ENCODE peak calls at places on chromosomes 11 and 22, in five cellular contexts. N, G, Q, E and H are unnamed samples.

GRCh38 chr11:9601041-9601875 is 27.8 kb downstream of the WEE1 start:
- DNase-seq in E (no peak), Q (no peak), G (no peak), N (no peak), H (no peak)

GRCh38 chr22:46576556-46577351 is 39.3 kb upstream of the CELSR1 start:
- DNase-seq in N (peak; percentile 82), G (no peak), Q (peak; percentile 75), E (no peak), H (no peak)

GRCh38 chr11:10931761-10932700 is 74.2 kb upstream of the ZBED5 start:
- DNase-seq in G (no peak), N (peak; percentile 79), Q (no peak), E (peak; percentile 28), H (no peak)

GRCh38 chr11:111410951-111411350 is 31.9 kb upstream of the POU2AF1 start:
- DNase-seq in G (no peak), Q (no peak), E (no peak), N (no peak), H (no peak)

GRCh38 chr11:65089621-65090020 is 5.6 kb downstream of the ZFPL1 start:
- DNase-seq in G (no peak), E (no peak), N (no peak), Q (no peak), H (no peak)

GRCh38 chr11:112227002-112227401 is 774 bp downstream of the PTS start:
- DNase-seq in G (no peak), N (no peak), E (no peak), Q (no peak), H (no peak)

GRCh38 chr11:75775056-75775455 is 6.5 kb downstream of the DGAT2 start:
- DNase-seq in G (no peak), Q (no peak), N (peak; percentile 28), E (no peak), H (no peak)

GRCh38 chr11:100769165-100769564 is 82.1 kb downstream of the ARHGAP42 start:
- DNase-seq in E (no peak), G (no peak), Q (no peak), N (no peak), H (no peak)

GRCh38 chr11:134062255-134063030 is 6.4 kb upstream of the JAM3 start:
- DNase-seq in N (no peak), Q (no peak), G (no peak), E (no peak), H (no peak)

GRCh38 chr22:27257987-27258386 is 543.6 kb downstream of the MN1 start:
- DNase-seq in N (no peak), E (no peak), G (no peak), Q (no peak), H (no peak)

GRCh38 chr11:65555693-65556231 is 2.4 kb downstream of the LTBP3 start:
- DNase-seq in E (no peak), G (no peak), N (peak; percentile 91), Q (peak; percentile 86), H (no peak)

GRCh38 chr11:131511794-131512193 is 141.4 kb downstream of the NTM start:
- DNase-seq in Q (no peak), G (peak; percentile 27), N (no peak), E (no peak), H (no peak)

GRCh38 chr11:93526691-93527583 is 16.3 kb downstream of the SMCO4 start:
- DNase-seq in N (no peak), Q (no peak), G (no peak), E (no peak), H (no peak)

GRCh38 chr11:119418759-119419158 is 4.2 kb downstream of the THY1 start:
- DNase-seq in Q (no peak), G (no peak), E (no peak), N (no peak), H (no peak)

GRCh38 chr11:102703826-102704493 is 1.6 kb downstream of the MMP27 start:
- DNase-seq in Q (no peak), N (no peak), G (no peak), E (no peak), H (no peak)

GRCh38 chr11:8717876-8718753 is 35.5 kb downstream of the RPL27A start:
- DNase-seq in N (peak; percentile 86), E (peak; percentile 67), G (no peak), Q (no peak), H (no peak)

GRCh38 chr11:122128146-122128545 is 12.1 kb upstream of the BLID start:
- DNase-seq in E (no peak), N (no peak), G (no peak), Q (no peak), H (no peak)
- H3K36me3 ChIP-seq in E (no peaks in the 10 kb centered on the region), N (no peaks in the 10 kb centered on the region), G (no peaks in the 10 kb centered on the region), Q (no peaks in the 10 kb centered on the region), H (no peaks in the 10 kb centered on the region)

DNA sequence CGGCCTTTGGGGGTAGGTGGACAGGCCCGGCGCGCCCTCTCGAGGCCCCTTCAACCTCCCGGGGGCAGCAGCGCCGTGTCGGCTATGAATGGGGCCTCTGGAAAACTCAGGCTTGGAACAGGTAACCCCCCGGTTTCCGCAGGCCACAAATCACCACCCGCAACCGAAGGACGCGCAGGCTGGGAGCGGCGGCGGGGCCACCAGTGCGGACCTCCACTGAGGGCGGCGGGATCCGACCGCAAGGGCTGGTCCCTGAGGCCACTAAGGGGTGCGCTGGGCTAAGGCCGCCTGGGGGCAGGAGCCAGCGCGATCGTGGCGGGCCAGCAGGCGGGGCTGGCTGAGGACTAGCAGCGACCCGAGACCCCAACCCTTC is 695 bp upstream of the ATF4 start:
- DNase-seq in G (peak; percentile 49), Q (peak; percentile 83), N (peak; percentile 89), E (peak; percentile 56), H (no peak)
- H3K27ac ChIP-seq in G (peak overlapping the region; percentile 98), Q (peak overlapping the region; percentile 100), N (peak overlapping the region; percentile 100), E (peak overlapping the region; percentile 95), H (peak overlapping the region; percentile 99)

DNA sequence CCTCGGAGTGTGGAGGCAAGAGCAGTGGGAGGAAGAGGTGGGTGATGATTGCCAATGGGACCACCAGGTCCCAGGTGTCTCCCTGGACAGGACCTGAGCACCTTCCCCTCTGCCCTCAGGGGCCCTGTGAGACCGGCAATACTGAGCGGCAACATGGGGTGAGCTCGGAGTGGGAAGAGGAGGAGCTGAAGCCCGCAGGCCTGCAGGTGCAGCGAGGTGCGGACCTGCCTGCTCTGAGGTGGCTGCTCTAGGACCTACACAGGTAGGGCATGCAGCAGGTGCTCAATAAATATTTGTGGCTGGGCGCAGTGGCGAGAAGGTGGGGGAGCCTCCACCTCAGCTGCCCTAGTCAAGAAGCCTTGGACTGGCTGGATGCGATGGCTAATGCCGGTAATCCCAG is 12.2 kb upstream of the SUN2 start:
- DNase-seq in Q (no peak), G (no peak), N (no peak), E (no peak), H (no peak)
- H3K4me3 ChIP-seq in Q (no peak overlapping the region), G (no peak overlapping the region), N (no peak overlapping the region), E (no peak overlapping the region), H (no peak overlapping the region)

GRCh38 chr22:20571078-20571503 is 63.7 kb downstream of the MED15 start:
- DNase-seq in Q (no peak), N (no peak), E (no peak), G (no peak), H (no peak)
- H3K36me3 ChIP-seq in Q (peaks cover 79% of the 10 kb centered on the region), N (peaks cover 72% of the 10 kb centered on the region), E (peaks cover 29% of the 10 kb centered on the region), G (peaks cover 34% of the 10 kb centered on the region), H (peaks cover 76% of the 10 kb centered on the region)

GRCh38 chr11:107705027-107705426 is 6.8 kb downstream of the SLN start:
- DNase-seq in Q (no peak), E (no peak), G (no peak), N (no peak), H (no peak)
- H3K27ac ChIP-seq in Q (no peak overlapping the region), E (no peak overlapping the region), G (no peak overlapping the region), N (no peak overlapping the region), H (no peak overlapping the region)

DNA sequence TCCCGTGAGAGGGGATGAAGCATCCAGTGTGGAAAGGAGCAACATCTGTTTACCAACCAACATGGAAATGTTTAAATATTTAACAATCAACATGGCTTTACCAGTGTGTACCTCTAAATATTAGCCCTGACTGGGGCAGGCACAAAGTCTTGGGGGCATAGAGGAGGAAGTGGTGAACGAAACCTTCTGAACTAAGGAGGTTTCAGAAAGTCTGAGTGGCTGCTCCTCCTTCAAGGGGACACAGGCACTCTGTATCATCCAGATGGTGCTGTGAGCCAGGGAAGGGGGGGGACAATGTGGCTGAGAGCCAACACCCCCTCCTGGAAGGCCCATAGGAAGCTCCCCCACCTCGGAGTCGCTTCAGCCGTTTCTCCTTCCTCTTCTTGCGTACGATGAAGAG is 107.6 kb downstream of the CEP164 start:
- DNase-seq in G (no peak), Q (no peak), N (no peak), E (no peak), H (no peak)
- H3K4me3 ChIP-seq in G (no peak overlapping the region), Q (no peak overlapping the region), N (no peak overlapping the region), E (no peak overlapping the region), H (no peak overlapping the region)

GRCh38 chr11:73577496-73577917 is 20.4 kb downstream of the FAM168A start:
- DNase-seq in N (no peak), E (no peak), G (no peak), Q (no peak), H (peak; percentile 95)
- H3K36me3 ChIP-seq in N (no peaks in the 10 kb centered on the region), E (no peaks in the 10 kb centered on the region), G (no peaks in the 10 kb centered on the region), Q (no peaks in the 10 kb centered on the region), H (no peaks in the 10 kb centered on the region)